ENCODE peak calls at places on chromosomes 13 and 19, in nine cellular contexts. J, Y, K, R, Z, O, F, S and M are unnamed samples.
A peak's percentile ranks its signal among the peaks of the same experiment; 100 is the strongest.

GRCh38 chr13:41648314-41648935 is 191.1 kb downstream of the RGCC start:
- DNase-seq in F (no peak), Y (no peak), J (no peak), O (no peak), K (no peak), R (no peak), S (no peak), Z (peak; percentile 31), M (no peak)

GRCh38 chr19:15195381-15195964 is 5.3 kb downstream of the NOTCH3 start:
- DNase-seq in R (peak; percentile 9), K (no peak), Y (peak; percentile 51), S (peak; percentile 18), F (no peak), O (no peak), J (no peak), Z (peak; percentile 73), M (no peak)

GRCh38 chr19:29372921-29373797 is 152.6 kb upstream of the VSTM2B start:
- DNase-seq in O (no peak), F (no peak), Z (no peak), S (no peak), J (peak; percentile 2), R (no peak), K (no peak), Y (no peak), M (no peak)

GRCh38 chr19:31316201-31316951 is 32.9 kb downstream of the TSHZ3 start:
- DNase-seq in F (no peak), O (no peak), R (no peak), J (no peak), K (no peak), Z (peak; percentile 38), S (no peak), Y (peak; percentile 61), M (peak; percentile 61)

GRCh38 chr13:37070956-37071355 is 11.5 kb upstream of the SUPT20H start:
- DNase-seq in O (no peak), Z (no peak), Y (no peak), R (no peak), S (no peak), J (no peak), F (no peak), K (no peak), M (no peak)

GRCh38 chr19:34430738-34431625 is 2.8 kb downstream of the UBA2 start:
- DNase-seq in O (no peak), S (peak; percentile 69), Y (no peak), J (peak; percentile 78), K (no peak), Z (peak; percentile 70), F (no peak), R (peak; percentile 54), M (no peak)

GRCh38 chr13:79741006-79741405 is 260.1 kb downstream of the NDFIP2 start:
- DNase-seq in O (no peak), S (no peak), J (no peak), R (no peak), Z (no peak), F (no peak), Y (no peak), K (no peak), M (peak; percentile 77)

GRCh38 chr13:51249767-51250741 is 27.9 kb downstream of the FAM124A start:
- DNase-seq in J (peak; percentile 41), O (no peak), K (no peak), F (no peak), S (no peak), R (no peak), Z (peak; percentile 20), Y (no peak), M (no peak)

GRCh38 chr13:45133396-45134118 is 13.2 kb downstream of the GTF2F2 start:
- DNase-seq in R (no peak), F (no peak), K (no peak), Y (no peak), Z (no peak), S (no peak), O (no peak), J (no peak), M (no peak)

GRCh38 chr19:55487884-55488687 is at the start of gene SSC5D:
- DNase-seq in O (no peak), S (no peak), Z (no peak), R (no peak), J (no peak), K (no peak), F (no peak), Y (no peak), M (peak; percentile 76)

GRCh38 chr13:110640591-110641029 is 25.3 kb downstream of the NAXD start:
- DNase-seq in O (no peak), K (no peak), Z (no peak), F (no peak), R (no peak), S (no peak), J (no peak), Y (peak; percentile 75), M (peak; percentile 55)

GRCh38 chr13:43682698-43683097 is 104.1 kb downstream of the ENOX1 start:
- DNase-seq in F (no peak), R (no peak), S (no peak), K (no peak), Y (no peak), O (no peak), J (no peak), Z (no peak), M (no peak)

GRCh38 chr13:110014719-110015118 is 228.3 kb upstream of the IRS2 start:
- DNase-seq in J (no peak), R (no peak), Z (peak; percentile 60), F (no peak), K (peak; percentile 98), Y (no peak), S (no peak), O (no peak), M (no peak)

GRCh38 chr19:20999731-21000352 is 20.6 kb upstream of the ZNF430 start:
- DNase-seq in J (peak; percentile 86), R (peak; percentile 90), Z (no peak), F (no peak), S (peak; percentile 89), Y (peak; percentile 89), O (peak; percentile 72), K (peak; percentile 55), M (peak; percentile 89)

GRCh38 chr13:47299316-47299715 is 402.5 kb upstream of the HTR2A start:
- DNase-seq in R (no peak), F (no peak), S (no peak), K (no peak), J (no peak), Y (no peak), O (no peak), Z (no peak), M (no peak)

GRCh38 chr19:2385053-2385721 is 25.1 kb downstream of the TMPRSS9 start:
- DNase-seq in K (peak; percentile 91), O (no peak), Y (no peak), F (peak; percentile 48), J (peak; percentile 63), S (no peak), R (no peak), Z (peak; percentile 96), M (no peak)